ENCODE peak calls at places on chromosomes 2 and 18, in four cellular contexts. One of them, this sample, is unnamed.
A peak's percentile ranks its signal among the peaks of the same experiment; 100 is the strongest.

GRCh38 chr2:25845843-25846505 is 32.3 kb downstream of the ASXL2 start:
- DNase-seq in nephron progenitor cell: no peak
- DNase-seq in LoVo: no peak
- DNase-seq in stromal cell of bone marrow: peak; percentile 1
- DNase-seq in this sample: no peak

GRCh38 chr2:223735035-223735640 is 102.2 kb downstream of the AP1S3 start:
- DNase-seq in nephron progenitor cell: no peak
- DNase-seq in LoVo: no peak
- DNase-seq in stromal cell of bone marrow: no peak
- DNase-seq in this sample: no peak

GRCh38 chr2:98730851-98731708 is at the start of gene MGAT4A:
- DNase-seq in nephron progenitor cell: peak; percentile 79
- DNase-seq in LoVo: peak; percentile 65
- DNase-seq in stromal cell of bone marrow: no peak
- DNase-seq in this sample: peak; percentile 71

GRCh38 chr2:134988994-134989605 is 58.1 kb downstream of the MAP3K19 start:
- DNase-seq in nephron progenitor cell: no peak
- DNase-seq in LoVo: peak; percentile 41
- DNase-seq in stromal cell of bone marrow: peak; percentile 12
- DNase-seq in this sample: no peak

GRCh38 chr2:190812506-190813294 is 67.9 kb upstream of the GLS start:
- DNase-seq in nephron progenitor cell: no peak
- DNase-seq in LoVo: no peak
- DNase-seq in stromal cell of bone marrow: no peak
- DNase-seq in this sample: no peak

GRCh38 chr2:7726989-7727388 is 809.8 kb downstream of the RNF144A start:
- DNase-seq in nephron progenitor cell: no peak
- DNase-seq in LoVo: no peak
- DNase-seq in stromal cell of bone marrow: no peak
- DNase-seq in this sample: no peak

GRCh38 chr2:205655775-205656425 is 26.4 kb upstream of the NRP2 start:
- DNase-seq in nephron progenitor cell: peak; percentile 29
- DNase-seq in LoVo: no peak
- DNase-seq in stromal cell of bone marrow: no peak
- DNase-seq in this sample: no peak

GRCh38 chr18:9803698-9804516 is 81.9 kb upstream of the TXNDC2 start:
- DNase-seq in nephron progenitor cell: peak; percentile 19
- DNase-seq in LoVo: no peak
- DNase-seq in stromal cell of bone marrow: no peak
- DNase-seq in this sample: no peak

GRCh38 chr2:177523781-177524180 is 131.2 kb downstream of the AGPS start:
- DNase-seq in nephron progenitor cell: no peak
- DNase-seq in LoVo: no peak
- DNase-seq in stromal cell of bone marrow: no peak
- DNase-seq in this sample: no peak

GRCh38 chr2:220662415-220662814 is 909.7 kb downstream of the EPHA4 start:
- DNase-seq in nephron progenitor cell: no peak
- DNase-seq in LoVo: no peak
- DNase-seq in stromal cell of bone marrow: no peak
- DNase-seq in this sample: no peak

GRCh38 chr2:200322607-200323006 is 16.1 kb downstream of the SPATS2L start:
- DNase-seq in nephron progenitor cell: no peak
- DNase-seq in LoVo: no peak
- DNase-seq in stromal cell of bone marrow: no peak
- DNase-seq in this sample: no peak

GRCh38 chr2:29797916-29798315 is 123.5 kb downstream of the ALK start:
- DNase-seq in nephron progenitor cell: no peak
- DNase-seq in LoVo: no peak
- DNase-seq in stromal cell of bone marrow: no peak
- DNase-seq in this sample: no peak

GRCh38 chr2:88554189-88554588 is 73.1 kb downstream of the EIF2AK3 start:
- DNase-seq in nephron progenitor cell: no peak
- DNase-seq in LoVo: no peak
- DNase-seq in stromal cell of bone marrow: no peak
- DNase-seq in this sample: no peak

GRCh38 chr2:15643791-15644588 is 52.3 kb downstream of the DDX1 start:
- DNase-seq in nephron progenitor cell: no peak
- DNase-seq in LoVo: no peak
- DNase-seq in stromal cell of bone marrow: no peak
- DNase-seq in this sample: no peak

GRCh38 chr18:4040391-4041172 is 414.5 kb downstream of the DLGAP1 start:
- DNase-seq in nephron progenitor cell: no peak
- DNase-seq in LoVo: no peak
- DNase-seq in stromal cell of bone marrow: no peak
- DNase-seq in this sample: no peak

GRCh38 chr2:150126143-150126725 is 361.2 kb downstream of the RND3 start:
- DNase-seq in nephron progenitor cell: peak; percentile 21
- DNase-seq in LoVo: no peak
- DNase-seq in stromal cell of bone marrow: no peak
- DNase-seq in this sample: no peak

GRCh38 chr2:239468491-239469017 is 67.7 kb upstream of the HDAC4 start:
- DNase-seq in nephron progenitor cell: no peak
- DNase-seq in LoVo: no peak
- DNase-seq in stromal cell of bone marrow: no peak
- DNase-seq in this sample: no peak

GRCh38 chr18:70390366-70391090 is 101.7 kb downstream of the SOCS6 start:
- DNase-seq in nephron progenitor cell: no peak
- DNase-seq in LoVo: no peak
- DNase-seq in stromal cell of bone marrow: no peak
- DNase-seq in this sample: no peak

GRCh38 chr2:174610243-174610995 is 12.8 kb upstream of the WIPF1 start:
- DNase-seq in nephron progenitor cell: no peak
- DNase-seq in LoVo: no peak
- DNase-seq in stromal cell of bone marrow: peak; percentile 67
- DNase-seq in this sample: no peak

GRCh38 chr2:164205347-164205746 is 415.9 kb downstream of the GRB14 start:
- DNase-seq in nephron progenitor cell: no peak
- DNase-seq in LoVo: no peak
- DNase-seq in stromal cell of bone marrow: peak; percentile 17
- DNase-seq in this sample: no peak

GRCh38 chr2:99354060-99354459 is 16.9 kb downstream of the EIF5B start:
- DNase-seq in nephron progenitor cell: no peak
- DNase-seq in LoVo: no peak
- DNase-seq in stromal cell of bone marrow: no peak
- DNase-seq in this sample: no peak

GRCh38 chr18:22838639-22839487 is 94.3 kb upstream of the RBBP8 start:
- DNase-seq in nephron progenitor cell: no peak
- DNase-seq in LoVo: no peak
- DNase-seq in stromal cell of bone marrow: no peak
- DNase-seq in this sample: no peak

GRCh38 chr2:178125862-178126261 is 13.6 kb downstream of the RBM45 start:
- DNase-seq in nephron progenitor cell: no peak
- DNase-seq in LoVo: no peak
- DNase-seq in stromal cell of bone marrow: no peak
- DNase-seq in this sample: no peak

GRCh38 chr2:33619028-33619427 is 19.9 kb upstream of the FAM98A start:
- DNase-seq in nephron progenitor cell: no peak
- DNase-seq in LoVo: no peak
- DNase-seq in stromal cell of bone marrow: no peak
- DNase-seq in this sample: no peak

GRCh38 chr18:78501251-78501650 is 478.4 kb upstream of the SALL3 start:
- DNase-seq in nephron progenitor cell: no peak
- DNase-seq in LoVo: no peak
- DNase-seq in stromal cell of bone marrow: no peak
- DNase-seq in this sample: no peak

GRCh38 chr2:35783723-35784122 is 571.9 kb upstream of the CRIM1 start:
- DNase-seq in nephron progenitor cell: no peak
- DNase-seq in LoVo: peak; percentile 14
- DNase-seq in stromal cell of bone marrow: no peak
- DNase-seq in this sample: peak; percentile 52

GRCh38 chr2:12766421-12766879 is 49.7 kb downstream of the TRIB2 start:
- DNase-seq in nephron progenitor cell: no peak
- DNase-seq in LoVo: no peak
- DNase-seq in stromal cell of bone marrow: no peak
- DNase-seq in this sample: no peak